ENCODE peak calls at places on chromosomes 12 and 14, in nine cellular contexts. X is brain microvascular endothelial cell, O is fibroblast of mammary gland, U is choroid plexus epithelial cell, M is fibroblast of the aortic adventitia, P is left lung, S is lower leg skin, C is HL-60, A is astrocyte. J is an unnamed sample.

GRCh38 chr12:26870491-26871419 is 37.8 kb upstream of the ITPR2 start:
- DNase-seq in C (peak), X (no peak), P (peak), M (peak), S (no peak), A (peak), O (peak), U (peak), J (no peak)

GRCh38 chr12:97005174-97005573 is 98.1 kb downstream of the NEDD1 start:
- DNase-seq in X (no peak), P (no peak), S (no peak), A (no peak), U (no peak), M (no peak), C (no peak), O (no peak), J (no peak)

GRCh38 chr12:86233126-86233525 is 23.1 kb downstream of the MGAT4C start:
- DNase-seq in P (no peak), C (no peak), X (no peak), O (no peak), S (no peak), A (peak), M (peak), U (peak), J (no peak)

GRCh38 chr12:46490635-46491034 is 118.1 kb upstream of the SLC38A2 start:
- DNase-seq in O (peak), M (peak), P (no peak), A (no peak), U (peak), S (no peak), C (no peak), X (no peak), J (no peak)

GRCh38 chr12:60394680-60395079 is 798.9 kb downstream of the SLC16A7 start:
- DNase-seq in A (peak), M (peak), P (no peak), O (peak), S (no peak), U (peak), C (no peak), X (peak), J (no peak)

GRCh38 chr12:805022-805632 is 52.7 kb downstream of the WNK1 start:
- DNase-seq in P (no peak), C (peak), S (no peak), X (no peak), O (no peak), A (no peak), U (no peak), M (no peak), J (no peak)

GRCh38 chr14:76056128-76056527 is 70.6 kb downstream of the IFT43 start:
- DNase-seq in P (no peak), U (peak), S (no peak), C (no peak), X (peak), O (peak), A (no peak), M (no peak), J (no peak)

GRCh38 chr12:104482748-104483147 is 26.0 kb downstream of the CHST11 start:
- DNase-seq in C (no peak), X (no peak), O (peak), U (no peak), P (no peak), A (no peak), M (no peak), S (no peak), J (no peak)

GRCh38 chr14:69346710-69347109 is 51.4 kb downstream of the ERH start:
- DNase-seq in S (no peak), C (no peak), P (no peak), X (no peak), U (peak), M (no peak), A (no peak), O (no peak), J (peak)

GRCh38 chr14:24314377-24315193 is 3.3 kb downstream of the LTB4R start:
- DNase-seq in U (no peak), A (no peak), P (peak), X (no peak), C (peak), M (no peak), S (peak), O (no peak), J (no peak)

GRCh38 chr12:88026196-88026595 is 3.0 kb downstream of the C12orf50 start:
- DNase-seq in O (no peak), X (no peak), P (no peak), M (no peak), U (no peak), A (no peak), C (no peak), S (no peak), J (no peak)

GRCh38 chr12:75634244-75635222 is 123.1 kb upstream of the KRR1 start:
- DNase-seq in A (no peak), X (no peak), P (no peak), S (no peak), U (peak), O (no peak), C (no peak), M (peak), J (no peak)

GRCh38 chr12:26188132-26188531 is 7.2 kb upstream of the SSPN start:
- DNase-seq in P (no peak), C (no peak), M (peak), X (peak), A (peak), O (peak), S (no peak), U (peak), J (no peak)

GRCh38 chr12:65665817-65666216 is 158.5 kb upstream of the HMGA2 start:
- DNase-seq in C (no peak), M (no peak), X (no peak), U (no peak), O (no peak), P (no peak), A (no peak), S (no peak), J (no peak)

GRCh38 chr12:53974084-53975018 is at the start of gene HOTAIR:
- DNase-seq in U (no peak), A (no peak), S (peak), O (no peak), X (no peak), M (no peak), P (no peak), C (peak), J (peak)

GRCh38 chr14:65156568-65157366 is 54.5 kb upstream of the MAX start:
- DNase-seq in X (peak), A (peak), C (peak), U (peak), P (peak), M (peak), S (peak), O (peak), J (peak)

GRCh38 chr12:63915105-63915830 is 70.8 kb downstream of the SRGAP1 start:
- DNase-seq in S (no peak), P (no peak), O (peak), C (no peak), U (peak), X (peak), M (peak), A (peak), J (no peak)

GRCh38 chr12:29796823-29797263 is 13.1 kb upstream of the TMTC1 start:
- DNase-seq in P (no peak), O (peak), U (peak), A (peak), C (no peak), X (peak), M (peak), S (no peak), J (no peak)

GRCh38 chr14:89963288-89963978 is 7.7 kb downstream of the TDP1 start:
- DNase-seq in X (no peak), O (no peak), S (no peak), C (no peak), M (no peak), P (no peak), U (no peak), A (no peak), J (no peak)

GRCh38 chr12:6958609-6959375 is 7.6 kb downstream of the PTPN6 start:
- DNase-seq in M (no peak), C (peak), A (no peak), O (no peak), X (no peak), S (no peak), U (no peak), P (no peak), J (peak)

GRCh38 chr12:2797721-2798418 is 3.1 kb downstream of the FKBP4 start:
- DNase-seq in C (no peak), X (no peak), A (no peak), U (peak), S (no peak), M (peak), O (no peak), P (no peak), J (no peak)

GRCh38 chr12:57772429-57773322 is at the start of gene EEF1AKMT3:
- DNase-seq in M (peak), U (peak), P (peak), S (peak), C (peak), X (peak), O (peak), A (no peak), J (peak)

GRCh38 chr14:51780006-51780692 is 80.3 kb upstream of the GNG2 start:
- DNase-seq in C (peak), O (peak), A (peak), M (peak), P (peak), U (peak), X (peak), S (peak), J (peak)

GRCh38 chr14:85178869-85179268 is 351.1 kb upstream of the FLRT2 start:
- DNase-seq in U (no peak), S (no peak), P (no peak), A (no peak), M (no peak), C (no peak), O (no peak), X (no peak), J (no peak)

GRCh38 chr14:95265106-95266094 is 54.3 kb downstream of the CLMN start:
- DNase-seq in C (peak), S (peak), U (peak), A (peak), P (no peak), O (peak), M (peak), X (peak), J (peak)

GRCh38 chr14:94446126-94446525 is 6.5 kb downstream of the SERPINA11 start:
- DNase-seq in X (no peak), A (no peak), M (no peak), U (no peak), O (no peak), C (no peak), S (no peak), P (no peak), J (no peak)

GRCh38 chr12:46357438-46358324 is 14.9 kb downstream of the SLC38A2 start:
- DNase-seq in C (peak), U (peak), X (peak), M (peak), A (peak), O (peak), S (no peak), P (no peak), J (no peak)

GRCh38 chr14:54589076-54589475 is 22.1 kb downstream of the SAMD4A start:
- DNase-seq in A (no peak), O (peak), S (no peak), M (no peak), U (no peak), P (no peak), C (no peak), X (no peak), J (no peak)

GRCh38 chr12:114344264-114344663 is 61.7 kb downstream of the TBX5 start:
- DNase-seq in C (no peak), U (no peak), A (no peak), X (no peak), P (no peak), O (no peak), S (no peak), M (no peak), J (no peak)

GRCh38 chr12:124406043-124406442 is 111.2 kb downstream of the RFLNA start:
- DNase-seq in A (no peak), M (no peak), P (no peak), S (no peak), C (no peak), X (no peak), O (no peak), U (no peak), J (no peak)

GRCh38 chr14:81990312-81990761 is 456.7 kb upstream of the SEL1L start:
- DNase-seq in M (peak), X (peak), A (peak), O (peak), S (no peak), C (peak), P (no peak), U (peak), J (peak)

GRCh38 chr12:946656-947055 is 2.8 kb downstream of the RAD52 start:
- DNase-seq in A (peak), C (no peak), U (peak), P (no peak), S (no peak), M (peak), O (peak), X (peak), J (no peak)

GRCh38 chr12:69330475-69331473 is 17.4 kb upstream of the LYZ start:
- DNase-seq in U (peak), X (no peak), A (no peak), O (no peak), S (peak), M (peak), P (peak), C (peak), J (peak)

GRCh38 chr12:62407587-62407986 is 59.0 kb upstream of the MON2 start:
- DNase-seq in C (no peak), X (no peak), A (no peak), P (no peak), S (no peak), O (no peak), M (no peak), U (no peak), J (no peak)

GRCh38 chr12:126773012-126773411 is 1494.0 kb upstream of the TMEM132C start:
- DNase-seq in P (no peak), X (no peak), M (no peak), C (no peak), A (no peak), O (no peak), S (no peak), U (no peak), J (no peak)

GRCh38 chr12:14186193-14186502 is 179.3 kb upstream of the ATF7IP start:
- DNase-seq in C (no peak), X (no peak), S (no peak), P (no peak), U (no peak), A (no peak), O (no peak), M (no peak), J (no peak)
- TF ChIP-seq CTCF in C (no peak), X (no peak), S (no peak), P (no peak), U (no peak), A (no peak), O (no peak), M (no peak), J (no peak)

DNA sequence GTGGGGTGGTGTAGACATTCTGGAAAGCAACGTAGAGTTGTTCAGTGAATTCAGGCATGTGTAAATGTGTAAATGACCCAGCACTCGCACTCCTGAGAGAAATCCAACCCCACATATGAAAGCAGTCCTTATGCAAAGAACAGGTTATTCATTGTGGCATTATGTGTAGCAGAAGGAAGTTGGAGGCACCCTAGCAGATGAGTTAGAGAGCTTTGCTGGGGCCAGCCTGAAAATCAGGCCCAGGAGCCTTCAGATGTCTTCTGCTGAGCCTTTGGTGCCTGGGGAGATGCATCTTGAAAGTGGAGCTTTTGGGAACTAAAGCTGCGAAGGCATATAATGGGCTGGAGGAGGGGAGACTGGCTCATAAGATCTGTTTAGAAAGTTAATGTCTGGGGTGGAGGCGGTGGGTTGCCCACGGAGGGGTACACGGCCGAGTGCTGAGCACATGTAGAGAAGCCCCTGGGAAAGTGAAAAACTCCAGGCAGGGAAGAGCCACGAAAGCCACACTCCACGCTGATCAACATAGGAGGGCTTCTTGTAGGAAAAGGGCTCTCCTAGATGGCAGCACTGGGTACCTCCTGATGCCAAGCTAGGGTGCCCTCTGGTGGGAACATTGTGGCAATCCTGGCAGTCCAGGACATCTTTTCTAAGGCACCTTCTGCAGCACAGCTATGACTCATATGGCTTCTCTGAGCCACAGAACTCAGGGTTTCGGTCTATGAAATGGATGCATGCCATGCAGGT is 6.1 kb upstream of the KRT83 start:
- DNase-seq in U (peak), M (peak), X (peak), C (peak), S (peak), A (peak), P (peak), O (peak), J (peak)
- TF ChIP-seq CTCF in U (peak), M (peak), X (peak), C (peak), S (peak), A (peak), P (peak), O (peak), J (peak)

GRCh38 chr14:59018460-59018859 is 170.0 kb upstream of the DAAM1 start:
- DNase-seq in O (no peak), C (no peak), X (no peak), U (no peak), S (no peak), P (no peak), A (no peak), M (no peak), J (no peak)

GRCh38 chr14:59017285-59017965 is 171.0 kb upstream of the DAAM1 start:
- DNase-seq in C (no peak), U (no peak), M (peak), A (peak), P (no peak), S (no peak), O (no peak), X (no peak), J (no peak)

GRCh38 chr14:59020382-59020781 is 168.1 kb upstream of the DAAM1 start:
- DNase-seq in P (no peak), O (peak), C (peak), S (no peak), M (peak), A (peak), U (peak), X (peak), J (no peak)

GRCh38 chr14:59022144-59022543 is 166.3 kb upstream of the DAAM1 start:
- DNase-seq in C (no peak), A (no peak), X (no peak), M (no peak), S (no peak), P (no peak), O (peak), U (no peak), J (no peak)

DNA sequence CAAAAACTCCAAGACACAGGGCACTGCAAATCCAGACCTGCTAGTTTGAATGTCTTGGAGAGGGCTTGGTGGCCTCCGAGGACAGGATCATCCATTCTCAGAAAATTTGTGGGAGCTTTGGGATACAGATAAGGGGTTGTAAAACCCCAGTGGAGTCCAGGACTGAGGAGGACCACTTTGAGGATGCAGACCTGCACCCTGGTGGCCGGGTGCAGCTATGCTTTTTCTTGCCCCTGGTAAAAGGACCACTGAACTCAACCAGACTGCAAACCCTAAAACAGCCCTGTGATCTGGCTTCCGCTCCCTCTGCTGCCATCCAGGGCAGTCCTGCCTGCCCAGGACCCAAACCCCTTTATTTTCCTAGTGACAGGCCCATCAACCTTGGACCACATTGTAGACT is 169.5 kb upstream of the DAAM1 start:
- DNase-seq in A (no peak), P (no peak), U (peak), S (no peak), X (peak), M (no peak), C (no peak), O (peak), J (no peak)
- TF ChIP-seq CTCF in A (peak), P (no peak), U (peak), S (no peak), X (peak), M (peak), C (no peak), O (peak), J (no peak)

DNA sequence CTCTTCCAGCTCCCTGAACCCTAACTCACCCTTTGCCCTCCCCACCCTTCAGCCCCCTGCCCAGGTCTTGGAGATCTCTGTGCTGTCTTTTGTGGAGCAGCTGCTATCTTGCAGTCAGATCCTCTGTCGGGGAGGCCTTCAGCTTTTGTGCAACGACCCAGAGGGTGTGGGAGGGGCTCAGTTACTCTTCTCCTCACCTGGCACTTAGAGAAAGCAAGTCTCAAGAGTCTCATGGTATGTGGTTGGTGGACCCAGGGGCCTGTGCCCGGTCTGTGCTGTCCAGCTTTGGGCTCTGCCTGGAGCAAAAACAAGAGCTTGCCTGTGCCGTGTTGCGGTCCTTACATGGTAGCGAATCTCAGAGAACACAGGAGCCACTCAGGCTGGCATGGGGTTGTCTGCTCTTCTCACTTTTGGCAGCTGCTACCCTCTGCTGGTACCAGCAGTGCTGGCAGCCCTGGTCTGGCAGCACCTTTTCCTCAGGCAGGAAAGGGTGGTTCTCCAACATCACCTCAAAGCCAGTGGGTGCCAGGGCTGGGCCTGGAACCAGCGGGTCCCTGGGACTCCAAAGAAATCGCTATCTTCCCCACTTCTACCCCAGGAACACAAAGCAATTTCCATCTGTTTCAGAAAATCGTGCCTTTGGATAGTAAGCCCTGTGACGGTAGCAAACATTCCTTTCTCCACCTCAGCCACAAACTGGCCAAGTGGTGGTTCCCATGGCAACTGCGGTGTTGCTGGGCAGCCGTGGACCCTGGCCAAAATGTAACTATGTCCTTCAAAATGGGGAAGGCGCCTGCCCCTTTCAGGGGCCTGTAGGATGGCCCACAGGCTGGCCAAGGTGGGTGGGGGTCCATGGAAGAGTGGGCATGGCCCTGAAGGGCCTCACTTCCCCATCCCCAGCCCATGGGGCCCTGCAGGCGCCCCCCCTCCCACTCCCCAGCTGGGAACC is 90.0 kb downstream of the RIN3 start:
- DNase-seq in C (no peak), X (peak), O (peak), U (peak), S (no peak), A (peak), P (no peak), M (peak), J (no peak)
- TF ChIP-seq CTCF in C (peak), X (peak), O (no peak), U (peak), S (no peak), A (peak), P (no peak), M (peak), J (no peak)